ENCODE peak calls at places on chromosome 1, in seven cellular contexts. R is stimulated activated naive CD8-positive, alpha-beta T cell treated with anti-CD3 and anti-CD28 coated beads, Interleukin-15, Interleukin-2, amounts not matched to agents 100 U/mL and 50 U/mL, for 24 hours; K is NCI-H1092; D is CD8-positive, alpha-beta T cell; C is mesenteric fat pad; L is mammary epithelial cell; B is CD8-positive, alpha-beta memory T cell. S is an unnamed sample.

GRCh38 chr1:27350673-27351540 is 9.1 kb downstream of the SYTL1 start:
- DNase-seq in B (no peak), L (no peak), K (no peak), R (no peak), C (no peak), D (no peak), S (peak; percentile 95)

GRCh38 chr1:5917591-5918274 is 74.5 kb downstream of the NPHP4 start:
- DNase-seq in B (no peak), C (no peak), L (peak; percentile 5), D (no peak), K (no peak), R (no peak), S (peak; percentile 96)

GRCh38 chr1:101283443-101283842 is 46.6 kb downstream of the S1PR1 start:
- DNase-seq in C (no peak), B (no peak), R (no peak), L (no peak), D (no peak), K (no peak), S (peak; percentile 50)

GRCh38 chr1:6099787-6100765 is 54.4 kb downstream of the KCNAB2 start:
- DNase-seq in K (no peak), B (no peak), D (no peak), R (no peak), C (no peak), L (no peak), S (no peak)

GRCh38 chr1:2166254-2166653 is 28.3 kb downstream of the FAAP20 start:
- DNase-seq in R (no peak), D (no peak), K (no peak), L (no peak), C (no peak), B (no peak), S (no peak)

GRCh38 chr1:229342305-229342901 is 444 bp downstream of the CCSAP start:
- DNase-seq in D (peak; percentile 82), K (peak; percentile 87), B (peak; percentile 83), L (peak; percentile 78), C (peak; percentile 93), R (peak; percentile 84), S (peak; percentile 89)

GRCh38 chr1:160375788-160376524 is 9.1 kb downstream of the NHLH1 start:
- DNase-seq in D (no peak), L (no peak), K (no peak), R (no peak), B (no peak), C (peak; percentile 59), S (no peak)

GRCh38 chr1:202941372-202941771 is 14.3 kb upstream of the KLHL12 start:
- DNase-seq in R (no peak), D (no peak), B (no peak), K (no peak), L (no peak), C (no peak), S (no peak)

GRCh38 chr1:119731741-119732430 is 20.2 kb downstream of the PHGDH start:
- DNase-seq in D (no peak), B (no peak), K (no peak), L (no peak), C (no peak), R (no peak), S (no peak)

GRCh38 chr1:211908453-211908852 is 77.9 kb upstream of the LPGAT1 start:
- DNase-seq in R (no peak), K (no peak), D (no peak), C (no peak), L (no peak), B (no peak), S (no peak)

GRCh38 chr1:65918564-65918963 is 125.9 kb downstream of the PDE4B start:
- DNase-seq in D (no peak), R (no peak), K (no peak), L (no peak), B (no peak), C (no peak), S (no peak)

GRCh38 chr1:4603317-4604110 is 50.9 kb upstream of the AJAP1 start:
- DNase-seq in K (no peak), D (no peak), C (peak; percentile 59), R (no peak), B (no peak), L (peak; percentile 53), S (no peak)

GRCh38 chr1:235113183-235113917 is 15.3 kb downstream of the TOMM20 start:
- DNase-seq in C (no peak), L (peak; percentile 46), B (no peak), K (no peak), D (no peak), R (no peak), S (peak; percentile 84)

GRCh38 chr1:45458894-45459293 is 32.1 kb downstream of the TESK2 start:
- DNase-seq in K (no peak), B (no peak), L (no peak), R (no peak), C (no peak), D (no peak), S (no peak)

GRCh38 chr1:42210421-42211133 is 46.0 kb upstream of the GUCA2A start:
- DNase-seq in K (no peak), L (peak; percentile 40), B (no peak), C (no peak), D (no peak), R (no peak), S (no peak)

GRCh38 chr1:44423706-44424546 is 18.9 kb downstream of the RNF220 start:
- DNase-seq in D (no peak), B (no peak), L (peak; percentile 81), K (no peak), C (no peak), R (no peak), S (no peak)

GRCh38 chr1:81703352-81703735 is 97.4 kb upstream of the ADGRL2 start:
- DNase-seq in R (no peak), B (no peak), L (peak; percentile 50), K (no peak), D (no peak), C (no peak), S (no peak)

GRCh38 chr1:31715097-31715872 is 11.5 kb upstream of the COL16A1 start:
- DNase-seq in K (peak; percentile 72), D (peak; percentile 33), C (peak; percentile 95), R (peak; percentile 69), L (no peak), B (peak; percentile 10), S (peak; percentile 91)

GRCh38 chr1:119822406-119822805 is 11.1 kb upstream of the REG4 start:
- DNase-seq in C (no peak), R (no peak), K (no peak), D (no peak), B (no peak), L (no peak), S (no peak)

S was measured in K562.